ENCODE peak calls at places on chromosome 9, in six cellular contexts. G is astrocyte, F is SK-N-SH, Q is AG09319, V is fibroblast of villous mesenchyme, L is progenitor cell of endocrine pancreas. P is an unnamed sample.
A peak's percentile ranks its signal among the peaks of the same experiment; 100 is the strongest.

GRCh38 chr9:135070198-135070951 is 17.1 kb upstream of the OLFM1 start:
- DNase-seq in V (no peak), Q (no peak), F (peak; percentile 66), L (no peak), G (no peak), P (no peak)

GRCh38 chr9:17578911-17579793 is at the start of gene SH3GL2:
- DNase-seq in F (peak; percentile 70), L (peak; percentile 67), Q (no peak), V (peak; percentile 7), G (peak; percentile 10), P (peak; percentile 74)

GRCh38 chr9:75907863-75908262 is 17.4 kb downstream of the PCSK5 start:
- DNase-seq in Q (no peak), F (no peak), V (no peak), L (no peak), G (no peak), P (no peak)

GRCh38 chr9:114112778-114113585 is 13.9 kb upstream of the KIF12 start:
- DNase-seq in Q (peak; percentile 32), L (no peak), V (peak; percentile 65), G (peak; percentile 65), F (no peak), P (no peak)

GRCh38 chr9:107712390-107712789 is 222.8 kb upstream of the KLF4 start:
- DNase-seq in G (peak; percentile 88), V (peak; percentile 65), F (no peak), L (no peak), Q (no peak), P (no peak)

GRCh38 chr9:91954841-91955471 is 4.9 kb upstream of the ROR2 start:
- DNase-seq in G (peak; percentile 86), V (peak; percentile 74), Q (no peak), L (peak; percentile 39), F (peak; percentile 68), P (peak; percentile 72)

GRCh38 chr9:17761984-17762676 is 183.3 kb downstream of the SH3GL2 start:
- DNase-seq in Q (no peak), G (no peak), L (no peak), V (no peak), F (no peak), P (no peak)

GRCh38 chr9:133715866-133716563 is 22.1 kb downstream of the SARDH start:
- DNase-seq in G (peak; percentile 21), V (peak; percentile 64), F (peak; percentile 85), L (no peak), Q (no peak), P (peak; percentile 51)

GRCh38 chr9:76690575-76691370 is 73.5 kb upstream of the PCA3 start:
- DNase-seq in V (no peak), Q (no peak), F (no peak), G (no peak), L (no peak), P (no peak)

GRCh38 chr9:3459076-3459475 is 66.7 kb downstream of the RFX3 start:
- DNase-seq in F (peak; percentile 6), L (no peak), G (no peak), V (no peak), Q (no peak), P (no peak)

GRCh38 chr9:18260527-18260926 is 213.4 kb upstream of the ADAMTSL1 start:
- DNase-seq in V (peak; percentile 50), F (peak; percentile 13), L (no peak), G (peak; percentile 76), Q (no peak), P (no peak)

GRCh38 chr9:86350006-86350755 is 4.0 kb downstream of the TUT7 start:
- DNase-seq in Q (no peak), F (no peak), G (no peak), L (no peak), V (no peak), P (no peak)

GRCh38 chr9:130421802-130422276 is 22.9 kb upstream of the ASS1 start:
- DNase-seq in G (peak; percentile 66), L (no peak), F (peak; percentile 95), V (peak; percentile 63), Q (no peak), P (no peak)

GRCh38 chr9:130331573-130331972 is 66.0 kb downstream of the HMCN2 start:
- DNase-seq in F (no peak), Q (peak; percentile 22), L (no peak), G (peak; percentile 67), V (peak; percentile 67), P (no peak)

GRCh38 chr9:6829027-6829426 is 71.3 kb downstream of the KDM4C start:
- DNase-seq in L (no peak), G (no peak), Q (no peak), V (no peak), F (no peak), P (no peak)

GRCh38 chr9:14348241-14349140 is 34.5 kb upstream of the NFIB start:
- DNase-seq in V (peak; percentile 11), F (peak; percentile 16), L (no peak), Q (no peak), G (no peak), P (peak; percentile 30)

GRCh38 chr9:16191691-16192402 is 639.0 kb downstream of the CCDC171 start:
- DNase-seq in F (peak; percentile 77), V (peak; percentile 92), L (peak; percentile 69), Q (peak; percentile 56), G (peak; percentile 96), P (peak; percentile 88)

GRCh38 chr9:33155393-33155792 is 11.7 kb downstream of the B4GALT1 start:
- DNase-seq in V (no peak), G (peak; percentile 49), F (no peak), L (no peak), Q (no peak), P (no peak)

GRCh38 chr9:107266624-107267369 is 16.3 kb upstream of the RAD23B start:
- DNase-seq in G (no peak), Q (no peak), F (no peak), V (no peak), L (no peak), P (no peak)

GRCh38 chr9:20031836-20032235 is 243.0 kb upstream of the SLC24A2 start:
- DNase-seq in G (no peak), V (no peak), L (no peak), F (no peak), Q (no peak), P (no peak)

GRCh38 chr9:136687721-136688223 is 515 bp upstream of the AGPAT2 start:
- DNase-seq in F (no peak), L (no peak), V (no peak), G (no peak), Q (no peak), P (no peak)

GRCh38 chr9:137575382-137575724 is 3.4 kb downstream of the DPH7 start:
- DNase-seq in V (peak; percentile 77), Q (no peak), G (no peak), L (no peak), F (no peak), P (no peak)

GRCh38 chr9:72022846-72023245 is 37.6 kb downstream of the C9orf57 start:
- DNase-seq in Q (no peak), V (peak; percentile 51), L (no peak), F (no peak), G (peak; percentile 93), P (no peak)

GRCh38 chr9:87500491-87500890 is 2.8 kb downstream of the DAPK1 start:
- DNase-seq in V (no peak), Q (no peak), F (peak; percentile 38), G (no peak), L (no peak), P (no peak)

GRCh38 chr9:35760651-35761050 is 6.6 kb upstream of the MSMP start:
- DNase-seq in Q (no peak), L (no peak), V (no peak), F (no peak), G (peak; percentile 65), P (no peak)

GRCh38 chr9:135135927-135136311 is 48.5 kb downstream of the OLFM1 start:
- DNase-seq in F (no peak), Q (no peak), L (no peak), V (no peak), G (no peak), P (no peak)

GRCh38 chr9:72509053-72509452 is 12.4 kb upstream of the TMC1 start:
- DNase-seq in G (peak; percentile 88), F (no peak), L (no peak), Q (no peak), V (peak; percentile 39), P (no peak)

GRCh38 chr9:16063241-16063591 is 510.4 kb downstream of the CCDC171 start:
- DNase-seq in F (no peak), G (no peak), V (no peak), L (no peak), Q (no peak), P (no peak)

GRCh38 chr9:93223241-93224180 is 39.6 kb downstream of the WNK2 start:
- DNase-seq in Q (peak; percentile 19), V (peak; percentile 13), F (peak; percentile 81), L (no peak), G (peak; percentile 68), P (no peak)

DNA sequence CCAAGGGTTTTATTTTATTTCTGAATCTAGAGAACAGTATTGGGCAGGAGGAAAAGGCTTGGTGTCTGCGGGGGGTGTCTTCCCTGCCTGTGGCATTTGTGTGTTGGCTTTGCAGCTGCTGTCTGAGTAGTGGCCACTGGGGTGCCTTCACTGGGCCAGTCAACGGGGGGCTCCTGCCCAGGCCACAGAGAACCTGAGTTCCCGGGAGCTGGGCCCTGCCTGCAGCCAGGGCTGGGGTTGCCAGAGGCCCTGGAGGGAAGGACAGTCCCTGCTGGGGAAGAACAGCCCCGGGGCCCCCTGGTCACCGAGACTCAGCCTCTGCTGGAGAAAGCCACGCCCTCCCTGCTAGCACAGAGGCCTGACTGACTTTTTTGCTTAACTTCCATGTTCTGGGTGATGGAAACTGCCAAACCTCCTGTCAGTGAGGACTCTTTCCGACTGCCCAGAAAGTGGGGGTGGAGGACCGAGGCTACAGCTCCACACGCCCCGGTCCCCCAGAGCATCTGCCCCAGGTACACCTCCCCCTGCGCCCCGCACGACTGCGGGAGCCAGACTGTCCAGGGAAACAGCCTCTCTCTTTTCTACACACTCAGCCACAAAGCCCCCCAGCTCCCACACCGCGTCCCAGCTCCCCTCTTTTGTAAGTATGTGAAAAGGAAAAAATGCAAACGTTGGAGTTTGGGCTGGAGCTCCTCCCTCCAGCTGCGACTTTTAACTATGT is 133.4 kb downstream of the DAB2IP start:
- DNase-seq in G (no peak), Q (no peak), V (no peak), L (no peak), F (no peak), P (no peak)
- TF ChIP-seq CTCF in G (no peak), Q (no peak), V (no peak), L (no peak), F (no peak), P (no peak)

GRCh38 chr9:70229579-70229978 is 29.2 kb upstream of the SMC5 start:
- DNase-seq in V (peak; percentile 48), Q (no peak), F (no peak), L (no peak), G (peak; percentile 12), P (no peak)
- TF ChIP-seq CTCF in V (peak; percentile 36), Q (peak; percentile 30), F (peak; percentile 67), L (peak; percentile 25), G (peak; percentile 32), P (no peak)

GRCh38 chr9:101326501-101326900 is 58.3 kb downstream of the BAAT start:
- DNase-seq in F (no peak), L (no peak), V (no peak), Q (no peak), G (peak; percentile 3), P (no peak)
- TF ChIP-seq CTCF in F (no peak), L (no peak), V (no peak), Q (no peak), G (no peak), P (no peak)

DNA sequence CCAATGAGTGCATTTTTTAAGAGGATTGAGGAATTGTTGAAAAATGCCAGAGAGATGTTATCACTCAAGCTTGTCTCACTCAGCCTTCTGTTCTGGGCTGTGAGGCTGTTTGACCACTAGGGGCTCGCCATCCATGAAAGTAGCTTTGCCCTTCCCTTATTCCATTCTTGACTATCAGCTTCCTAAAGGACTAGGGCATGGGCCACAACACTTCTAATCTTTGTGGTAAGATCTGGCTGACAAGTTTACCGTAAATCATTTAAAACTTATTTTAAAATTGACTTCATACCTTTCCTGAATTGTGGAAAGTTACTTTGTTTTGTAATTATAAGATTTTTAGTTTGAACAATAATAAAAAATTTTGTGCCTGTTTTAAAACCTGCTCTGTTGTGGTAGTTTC is 49.5 kb downstream of the TJP2 start:
- DNase-seq in L (peak; percentile 18), V (peak; percentile 64), G (peak; percentile 68), Q (no peak), F (peak; percentile 73), P (peak; percentile 40)
- TF ChIP-seq CTCF in L (peak; percentile 80), V (peak; percentile 89), G (peak; percentile 80), Q (peak; percentile 66), F (peak; percentile 86), P (peak; percentile 67)

P was measured in nephron progenitor cell.